ENCODE peak calls at places on chromosomes 5 and 9, in eight cellular contexts. One of them, this sample, is unnamed.

GRCh38 chr5:149400304-149400703 is 21.2 kb upstream of the IL17B start:
- DNase-seq in activated T-helper 1 cell treated with anti-CD3 and anti-CD28 coated beads, Interleukin-12 subunit alpha, Interleukin-12 subunit beta, Interleukin-2, Interleukin-4 antibody, amounts not matched to agents 30 ng/mL and 10 ng/mL and 1 ng/mL, durations not matched to agents 14 hours and 24 hours and 36 hours: no peak
- DNase-seq in head of caudate nucleus: no peak
- DNase-seq in EL: no peak
- DNase-seq in cardiac muscle cell: no peak
- DNase-seq in DMS 273 treated with DMSO at 0.1 percent for 48 hours: no peak
- DNase-seq in erythroblast: no peak
- DNase-seq in foreskin fibroblast: peak; percentile 51
- DNase-seq in this sample: no peak

GRCh38 chr5:169610606-169611005 is 26.5 kb upstream of the DOCK2 start:
- DNase-seq in DMS 273 treated with DMSO at 0.1 percent for 48 hours: no peak
- DNase-seq in activated T-helper 1 cell treated with anti-CD3 and anti-CD28 coated beads, Interleukin-12 subunit alpha, Interleukin-12 subunit beta, Interleukin-2, Interleukin-4 antibody, amounts not matched to agents 30 ng/mL and 10 ng/mL and 1 ng/mL, durations not matched to agents 14 hours and 24 hours and 36 hours: no peak
- DNase-seq in head of caudate nucleus: no peak
- DNase-seq in erythroblast: no peak
- DNase-seq in cardiac muscle cell: peak; percentile 4
- DNase-seq in foreskin fibroblast: no peak
- DNase-seq in EL: peak; percentile 61
- DNase-seq in this sample: no peak

GRCh38 chr9:29208670-29209069 is 1635.4 kb upstream of the C9orf72 start:
- DNase-seq in foreskin fibroblast: no peak
- DNase-seq in activated T-helper 1 cell treated with anti-CD3 and anti-CD28 coated beads, Interleukin-12 subunit alpha, Interleukin-12 subunit beta, Interleukin-2, Interleukin-4 antibody, amounts not matched to agents 30 ng/mL and 10 ng/mL and 1 ng/mL, durations not matched to agents 14 hours and 24 hours and 36 hours: no peak
- DNase-seq in DMS 273 treated with DMSO at 0.1 percent for 48 hours: no peak
- DNase-seq in EL: no peak
- DNase-seq in cardiac muscle cell: no peak
- DNase-seq in head of caudate nucleus: no peak
- DNase-seq in erythroblast: no peak
- DNase-seq in this sample: no peak

GRCh38 chr5:26482817-26483375 is 555.5 kb downstream of the CDH9 start:
- DNase-seq in erythroblast: no peak
- DNase-seq in EL: no peak
- DNase-seq in foreskin fibroblast: peak; percentile 0
- DNase-seq in cardiac muscle cell: no peak
- DNase-seq in DMS 273 treated with DMSO at 0.1 percent for 48 hours: no peak
- DNase-seq in head of caudate nucleus: peak; percentile 18
- DNase-seq in activated T-helper 1 cell treated with anti-CD3 and anti-CD28 coated beads, Interleukin-12 subunit alpha, Interleukin-12 subunit beta, Interleukin-2, Interleukin-4 antibody, amounts not matched to agents 30 ng/mL and 10 ng/mL and 1 ng/mL, durations not matched to agents 14 hours and 24 hours and 36 hours: no peak
- DNase-seq in this sample: peak; percentile 3

GRCh38 chr5:1437452-1437851 is 7.8 kb downstream of the SLC6A3 start:
- DNase-seq in activated T-helper 1 cell treated with anti-CD3 and anti-CD28 coated beads, Interleukin-12 subunit alpha, Interleukin-12 subunit beta, Interleukin-2, Interleukin-4 antibody, amounts not matched to agents 30 ng/mL and 10 ng/mL and 1 ng/mL, durations not matched to agents 14 hours and 24 hours and 36 hours: no peak
- DNase-seq in DMS 273 treated with DMSO at 0.1 percent for 48 hours: peak; percentile 29
- DNase-seq in erythroblast: no peak
- DNase-seq in cardiac muscle cell: peak; percentile 56
- DNase-seq in foreskin fibroblast: peak; percentile 85
- DNase-seq in EL: peak; percentile 60
- DNase-seq in head of caudate nucleus: no peak
- DNase-seq in this sample: no peak

GRCh38 chr5:156367602-156368001 is 40.6 kb downstream of the SGCD start:
- DNase-seq in cardiac muscle cell: peak; percentile 78
- DNase-seq in EL: peak; percentile 15
- DNase-seq in DMS 273 treated with DMSO at 0.1 percent for 48 hours: no peak
- DNase-seq in activated T-helper 1 cell treated with anti-CD3 and anti-CD28 coated beads, Interleukin-12 subunit alpha, Interleukin-12 subunit beta, Interleukin-2, Interleukin-4 antibody, amounts not matched to agents 30 ng/mL and 10 ng/mL and 1 ng/mL, durations not matched to agents 14 hours and 24 hours and 36 hours: no peak
- DNase-seq in erythroblast: no peak
- DNase-seq in foreskin fibroblast: peak; percentile 98
- DNase-seq in head of caudate nucleus: no peak
- DNase-seq in this sample: no peak

GRCh38 chr5:86546050-86546449 is 71.7 kb upstream of the COX7C start:
- DNase-seq in cardiac muscle cell: no peak
- DNase-seq in DMS 273 treated with DMSO at 0.1 percent for 48 hours: no peak
- DNase-seq in activated T-helper 1 cell treated with anti-CD3 and anti-CD28 coated beads, Interleukin-12 subunit alpha, Interleukin-12 subunit beta, Interleukin-2, Interleukin-4 antibody, amounts not matched to agents 30 ng/mL and 10 ng/mL and 1 ng/mL, durations not matched to agents 14 hours and 24 hours and 36 hours: no peak
- DNase-seq in EL: no peak
- DNase-seq in head of caudate nucleus: no peak
- DNase-seq in foreskin fibroblast: no peak
- DNase-seq in erythroblast: no peak
- DNase-seq in this sample: no peak

GRCh38 chr5:140641716-140642115 is 2.5 kb downstream of the TMCO6 start:
- DNase-seq in EL: no peak
- DNase-seq in foreskin fibroblast: no peak
- DNase-seq in DMS 273 treated with DMSO at 0.1 percent for 48 hours: no peak
- DNase-seq in erythroblast: no peak
- DNase-seq in cardiac muscle cell: no peak
- DNase-seq in activated T-helper 1 cell treated with anti-CD3 and anti-CD28 coated beads, Interleukin-12 subunit alpha, Interleukin-12 subunit beta, Interleukin-2, Interleukin-4 antibody, amounts not matched to agents 30 ng/mL and 10 ng/mL and 1 ng/mL, durations not matched to agents 14 hours and 24 hours and 36 hours: no peak
- DNase-seq in head of caudate nucleus: no peak
- DNase-seq in this sample: no peak

GRCh38 chr5:134511796-134512660 is 13.4 kb upstream of the JADE2 start:
- DNase-seq in head of caudate nucleus: no peak
- DNase-seq in DMS 273 treated with DMSO at 0.1 percent for 48 hours: no peak
- DNase-seq in foreskin fibroblast: peak; percentile 92
- DNase-seq in cardiac muscle cell: peak; percentile 88
- DNase-seq in activated T-helper 1 cell treated with anti-CD3 and anti-CD28 coated beads, Interleukin-12 subunit alpha, Interleukin-12 subunit beta, Interleukin-2, Interleukin-4 antibody, amounts not matched to agents 30 ng/mL and 10 ng/mL and 1 ng/mL, durations not matched to agents 14 hours and 24 hours and 36 hours: no peak
- DNase-seq in EL: peak; percentile 72
- DNase-seq in erythroblast: no peak
- DNase-seq in this sample: no peak

GRCh38 chr5:181119105-181119504 is 11.9 kb downstream of the OR2V1 start:
- DNase-seq in activated T-helper 1 cell treated with anti-CD3 and anti-CD28 coated beads, Interleukin-12 subunit alpha, Interleukin-12 subunit beta, Interleukin-2, Interleukin-4 antibody, amounts not matched to agents 30 ng/mL and 10 ng/mL and 1 ng/mL, durations not matched to agents 14 hours and 24 hours and 36 hours: no peak
- DNase-seq in cardiac muscle cell: no peak
- DNase-seq in foreskin fibroblast: no peak
- DNase-seq in DMS 273 treated with DMSO at 0.1 percent for 48 hours: no peak
- DNase-seq in head of caudate nucleus: no peak
- DNase-seq in erythroblast: no peak
- DNase-seq in EL: no peak
- DNase-seq in this sample: no peak

GRCh38 chr5:138663561-138663960 is 88.4 kb upstream of the HSPA9 start:
- DNase-seq in EL: no peak
- DNase-seq in cardiac muscle cell: peak; percentile 36
- DNase-seq in DMS 273 treated with DMSO at 0.1 percent for 48 hours: no peak
- DNase-seq in head of caudate nucleus: no peak
- DNase-seq in foreskin fibroblast: no peak
- DNase-seq in erythroblast: no peak
- DNase-seq in activated T-helper 1 cell treated with anti-CD3 and anti-CD28 coated beads, Interleukin-12 subunit alpha, Interleukin-12 subunit beta, Interleukin-2, Interleukin-4 antibody, amounts not matched to agents 30 ng/mL and 10 ng/mL and 1 ng/mL, durations not matched to agents 14 hours and 24 hours and 36 hours: no peak
- DNase-seq in this sample: no peak

GRCh38 chr5:78523314-78524193 is 125.0 kb downstream of the LHFPL2 start:
- DNase-seq in DMS 273 treated with DMSO at 0.1 percent for 48 hours: peak; percentile 34
- DNase-seq in EL: no peak
- DNase-seq in foreskin fibroblast: peak; percentile 38
- DNase-seq in cardiac muscle cell: peak; percentile 82
- DNase-seq in erythroblast: peak; percentile 71
- DNase-seq in head of caudate nucleus: no peak
- DNase-seq in activated T-helper 1 cell treated with anti-CD3 and anti-CD28 coated beads, Interleukin-12 subunit alpha, Interleukin-12 subunit beta, Interleukin-2, Interleukin-4 antibody, amounts not matched to agents 30 ng/mL and 10 ng/mL and 1 ng/mL, durations not matched to agents 14 hours and 24 hours and 36 hours: no peak
- DNase-seq in this sample: no peak

GRCh38 chr5:55172051-55172899 is 702 bp downstream of the CDC20B start:
- DNase-seq in DMS 273 treated with DMSO at 0.1 percent for 48 hours: peak; percentile 60
- DNase-seq in EL: peak; percentile 81
- DNase-seq in activated T-helper 1 cell treated with anti-CD3 and anti-CD28 coated beads, Interleukin-12 subunit alpha, Interleukin-12 subunit beta, Interleukin-2, Interleukin-4 antibody, amounts not matched to agents 30 ng/mL and 10 ng/mL and 1 ng/mL, durations not matched to agents 14 hours and 24 hours and 36 hours: peak; percentile 61
- DNase-seq in cardiac muscle cell: peak; percentile 88
- DNase-seq in erythroblast: peak; percentile 83
- DNase-seq in foreskin fibroblast: peak; percentile 84
- DNase-seq in head of caudate nucleus: peak; percentile 63
- DNase-seq in this sample: peak; percentile 27

GRCh38 chr5:17398439-17398838 is 99.6 kb upstream of the TAF11L2 start:
- DNase-seq in cardiac muscle cell: peak; percentile 83
- DNase-seq in foreskin fibroblast: peak; percentile 62
- DNase-seq in head of caudate nucleus: no peak
- DNase-seq in EL: peak; percentile 94
- DNase-seq in DMS 273 treated with DMSO at 0.1 percent for 48 hours: peak; percentile 60
- DNase-seq in activated T-helper 1 cell treated with anti-CD3 and anti-CD28 coated beads, Interleukin-12 subunit alpha, Interleukin-12 subunit beta, Interleukin-2, Interleukin-4 antibody, amounts not matched to agents 30 ng/mL and 10 ng/mL and 1 ng/mL, durations not matched to agents 14 hours and 24 hours and 36 hours: no peak
- DNase-seq in erythroblast: no peak
- DNase-seq in this sample: no peak

GRCh38 chr5:1958211-1959010 is 75.7 kb upstream of the IRX4 start:
- DNase-seq in DMS 273 treated with DMSO at 0.1 percent for 48 hours: no peak
- DNase-seq in cardiac muscle cell: no peak
- DNase-seq in EL: no peak
- DNase-seq in head of caudate nucleus: no peak
- DNase-seq in foreskin fibroblast: no peak
- DNase-seq in erythroblast: no peak
- DNase-seq in activated T-helper 1 cell treated with anti-CD3 and anti-CD28 coated beads, Interleukin-12 subunit alpha, Interleukin-12 subunit beta, Interleukin-2, Interleukin-4 antibody, amounts not matched to agents 30 ng/mL and 10 ng/mL and 1 ng/mL, durations not matched to agents 14 hours and 24 hours and 36 hours: no peak
- DNase-seq in this sample: no peak

GRCh38 chr9:109088221-109088620 is 31.5 kb downstream of the TMEM245 start:
- DNase-seq in activated T-helper 1 cell treated with anti-CD3 and anti-CD28 coated beads, Interleukin-12 subunit alpha, Interleukin-12 subunit beta, Interleukin-2, Interleukin-4 antibody, amounts not matched to agents 30 ng/mL and 10 ng/mL and 1 ng/mL, durations not matched to agents 14 hours and 24 hours and 36 hours: no peak
- DNase-seq in erythroblast: no peak
- DNase-seq in EL: peak; percentile 60
- DNase-seq in foreskin fibroblast: peak; percentile 28
- DNase-seq in DMS 273 treated with DMSO at 0.1 percent for 48 hours: no peak
- DNase-seq in cardiac muscle cell: no peak
- DNase-seq in head of caudate nucleus: no peak
- DNase-seq in this sample: no peak

GRCh38 chr9:86341007-86341491 is 13.2 kb downstream of the TUT7 start:
- DNase-seq in EL: peak; percentile 60
- DNase-seq in cardiac muscle cell: peak; percentile 24
- DNase-seq in erythroblast: no peak
- DNase-seq in foreskin fibroblast: peak; percentile 29
- DNase-seq in activated T-helper 1 cell treated with anti-CD3 and anti-CD28 coated beads, Interleukin-12 subunit alpha, Interleukin-12 subunit beta, Interleukin-2, Interleukin-4 antibody, amounts not matched to agents 30 ng/mL and 10 ng/mL and 1 ng/mL, durations not matched to agents 14 hours and 24 hours and 36 hours: no peak
- DNase-seq in DMS 273 treated with DMSO at 0.1 percent for 48 hours: no peak
- DNase-seq in head of caudate nucleus: no peak
- DNase-seq in this sample: no peak

GRCh38 chr9:95138474-95138873 is 179.0 kb downstream of the FANCC start:
- DNase-seq in head of caudate nucleus: no peak
- DNase-seq in erythroblast: no peak
- DNase-seq in DMS 273 treated with DMSO at 0.1 percent for 48 hours: peak; percentile 33
- DNase-seq in EL: no peak
- DNase-seq in cardiac muscle cell: no peak
- DNase-seq in activated T-helper 1 cell treated with anti-CD3 and anti-CD28 coated beads, Interleukin-12 subunit alpha, Interleukin-12 subunit beta, Interleukin-2, Interleukin-4 antibody, amounts not matched to agents 30 ng/mL and 10 ng/mL and 1 ng/mL, durations not matched to agents 14 hours and 24 hours and 36 hours: no peak
- DNase-seq in foreskin fibroblast: no peak
- DNase-seq in this sample: no peak

GRCh38 chr5:115602585-115603125 is 376 bp upstream of the TICAM2 start:
- DNase-seq in erythroblast: no peak
- DNase-seq in head of caudate nucleus: no peak
- DNase-seq in foreskin fibroblast: no peak
- DNase-seq in EL: peak; percentile 23
- DNase-seq in activated T-helper 1 cell treated with anti-CD3 and anti-CD28 coated beads, Interleukin-12 subunit alpha, Interleukin-12 subunit beta, Interleukin-2, Interleukin-4 antibody, amounts not matched to agents 30 ng/mL and 10 ng/mL and 1 ng/mL, durations not matched to agents 14 hours and 24 hours and 36 hours: no peak
- DNase-seq in DMS 273 treated with DMSO at 0.1 percent for 48 hours: peak; percentile 22
- DNase-seq in cardiac muscle cell: no peak
- DNase-seq in this sample: no peak

GRCh38 chr5:39100851-39101396 is 26.7 kb upstream of the RICTOR start:
- DNase-seq in foreskin fibroblast: peak; percentile 96
- DNase-seq in cardiac muscle cell: peak; percentile 87
- DNase-seq in erythroblast: no peak
- DNase-seq in EL: peak; percentile 97
- DNase-seq in head of caudate nucleus: no peak
- DNase-seq in activated T-helper 1 cell treated with anti-CD3 and anti-CD28 coated beads, Interleukin-12 subunit alpha, Interleukin-12 subunit beta, Interleukin-2, Interleukin-4 antibody, amounts not matched to agents 30 ng/mL and 10 ng/mL and 1 ng/mL, durations not matched to agents 14 hours and 24 hours and 36 hours: no peak
- DNase-seq in DMS 273 treated with DMSO at 0.1 percent for 48 hours: no peak
- DNase-seq in this sample: no peak

GRCh38 chr5:1158647-1159340 is 42.6 kb upstream of the SLC6A19 start:
- DNase-seq in activated T-helper 1 cell treated with anti-CD3 and anti-CD28 coated beads, Interleukin-12 subunit alpha, Interleukin-12 subunit beta, Interleukin-2, Interleukin-4 antibody, amounts not matched to agents 30 ng/mL and 10 ng/mL and 1 ng/mL, durations not matched to agents 14 hours and 24 hours and 36 hours: no peak
- DNase-seq in foreskin fibroblast: no peak
- DNase-seq in head of caudate nucleus: no peak
- DNase-seq in DMS 273 treated with DMSO at 0.1 percent for 48 hours: no peak
- DNase-seq in EL: no peak
- DNase-seq in cardiac muscle cell: no peak
- DNase-seq in erythroblast: no peak
- DNase-seq in this sample: no peak

GRCh38 chr5:83227611-83228010 is 150.3 kb downstream of the XRCC4 start:
- DNase-seq in DMS 273 treated with DMSO at 0.1 percent for 48 hours: no peak
- DNase-seq in activated T-helper 1 cell treated with anti-CD3 and anti-CD28 coated beads, Interleukin-12 subunit alpha, Interleukin-12 subunit beta, Interleukin-2, Interleukin-4 antibody, amounts not matched to agents 30 ng/mL and 10 ng/mL and 1 ng/mL, durations not matched to agents 14 hours and 24 hours and 36 hours: no peak
- DNase-seq in cardiac muscle cell: no peak
- DNase-seq in EL: peak; percentile 8
- DNase-seq in head of caudate nucleus: no peak
- DNase-seq in erythroblast: no peak
- DNase-seq in foreskin fibroblast: no peak
- DNase-seq in this sample: no peak

GRCh38 chr9:32672478-32672877 is 37.0 kb upstream of the TAF1L start:
- DNase-seq in activated T-helper 1 cell treated with anti-CD3 and anti-CD28 coated beads, Interleukin-12 subunit alpha, Interleukin-12 subunit beta, Interleukin-2, Interleukin-4 antibody, amounts not matched to agents 30 ng/mL and 10 ng/mL and 1 ng/mL, durations not matched to agents 14 hours and 24 hours and 36 hours: no peak
- DNase-seq in foreskin fibroblast: peak; percentile 2
- DNase-seq in EL: peak; percentile 87
- DNase-seq in cardiac muscle cell: peak; percentile 33
- DNase-seq in erythroblast: no peak
- DNase-seq in DMS 273 treated with DMSO at 0.1 percent for 48 hours: no peak
- DNase-seq in head of caudate nucleus: no peak
- DNase-seq in this sample: no peak

GRCh38 chr9:98330831-98331230 is 75.4 kb upstream of the TBC1D2 start:
- DNase-seq in activated T-helper 1 cell treated with anti-CD3 and anti-CD28 coated beads, Interleukin-12 subunit alpha, Interleukin-12 subunit beta, Interleukin-2, Interleukin-4 antibody, amounts not matched to agents 30 ng/mL and 10 ng/mL and 1 ng/mL, durations not matched to agents 14 hours and 24 hours and 36 hours: no peak
- DNase-seq in head of caudate nucleus: no peak
- DNase-seq in cardiac muscle cell: peak; percentile 44
- DNase-seq in DMS 273 treated with DMSO at 0.1 percent for 48 hours: no peak
- DNase-seq in foreskin fibroblast: peak; percentile 61
- DNase-seq in erythroblast: no peak
- DNase-seq in EL: peak; percentile 67
- DNase-seq in this sample: no peak

GRCh38 chr9:90099262-90099982 is 494.6 kb downstream of the GADD45G start:
- DNase-seq in cardiac muscle cell: peak; percentile 44
- DNase-seq in head of caudate nucleus: no peak
- DNase-seq in erythroblast: no peak
- DNase-seq in foreskin fibroblast: no peak
- DNase-seq in EL: no peak
- DNase-seq in activated T-helper 1 cell treated with anti-CD3 and anti-CD28 coated beads, Interleukin-12 subunit alpha, Interleukin-12 subunit beta, Interleukin-2, Interleukin-4 antibody, amounts not matched to agents 30 ng/mL and 10 ng/mL and 1 ng/mL, durations not matched to agents 14 hours and 24 hours and 36 hours: no peak
- DNase-seq in DMS 273 treated with DMSO at 0.1 percent for 48 hours: no peak
- DNase-seq in this sample: no peak

GRCh38 chr5:9325549-9325948 is 220.3 kb downstream of the SEMA5A start:
- DNase-seq in cardiac muscle cell: no peak
- DNase-seq in EL: no peak
- DNase-seq in activated T-helper 1 cell treated with anti-CD3 and anti-CD28 coated beads, Interleukin-12 subunit alpha, Interleukin-12 subunit beta, Interleukin-2, Interleukin-4 antibody, amounts not matched to agents 30 ng/mL and 10 ng/mL and 1 ng/mL, durations not matched to agents 14 hours and 24 hours and 36 hours: no peak
- DNase-seq in DMS 273 treated with DMSO at 0.1 percent for 48 hours: no peak
- DNase-seq in head of caudate nucleus: no peak
- DNase-seq in erythroblast: no peak
- DNase-seq in foreskin fibroblast: no peak
- DNase-seq in this sample: no peak

GRCh38 chr9:82404484-82405280 is 416.1 kb downstream of the SPATA31D1 start:
- DNase-seq in activated T-helper 1 cell treated with anti-CD3 and anti-CD28 coated beads, Interleukin-12 subunit alpha, Interleukin-12 subunit beta, Interleukin-2, Interleukin-4 antibody, amounts not matched to agents 30 ng/mL and 10 ng/mL and 1 ng/mL, durations not matched to agents 14 hours and 24 hours and 36 hours: no peak
- DNase-seq in DMS 273 treated with DMSO at 0.1 percent for 48 hours: peak; percentile 56
- DNase-seq in foreskin fibroblast: peak; percentile 69
- DNase-seq in erythroblast: no peak
- DNase-seq in EL: peak; percentile 21
- DNase-seq in head of caudate nucleus: no peak
- DNase-seq in cardiac muscle cell: peak; percentile 2
- DNase-seq in this sample: no peak

GRCh38 chr9:135586601-135587109 is 25.1 kb downstream of the PAEP start:
- DNase-seq in cardiac muscle cell: no peak
- DNase-seq in head of caudate nucleus: no peak
- DNase-seq in EL: no peak
- DNase-seq in activated T-helper 1 cell treated with anti-CD3 and anti-CD28 coated beads, Interleukin-12 subunit alpha, Interleukin-12 subunit beta, Interleukin-2, Interleukin-4 antibody, amounts not matched to agents 30 ng/mL and 10 ng/mL and 1 ng/mL, durations not matched to agents 14 hours and 24 hours and 36 hours: no peak
- DNase-seq in DMS 273 treated with DMSO at 0.1 percent for 48 hours: no peak
- DNase-seq in foreskin fibroblast: no peak
- DNase-seq in erythroblast: no peak
- DNase-seq in this sample: no peak

GRCh38 chr5:137344723-137345322 is 154.3 kb downstream of the SPOCK1 start:
- DNase-seq in DMS 273 treated with DMSO at 0.1 percent for 48 hours: peak; percentile 9
- DNase-seq in head of caudate nucleus: peak; percentile 44
- DNase-seq in cardiac muscle cell: peak; percentile 85
- DNase-seq in foreskin fibroblast: peak; percentile 85
- DNase-seq in activated T-helper 1 cell treated with anti-CD3 and anti-CD28 coated beads, Interleukin-12 subunit alpha, Interleukin-12 subunit beta, Interleukin-2, Interleukin-4 antibody, amounts not matched to agents 30 ng/mL and 10 ng/mL and 1 ng/mL, durations not matched to agents 14 hours and 24 hours and 36 hours: no peak
- DNase-seq in erythroblast: peak; percentile 28
- DNase-seq in EL: peak; percentile 71
- DNase-seq in this sample: no peak

GRCh38 chr5:151257731-151258715 is 5.0 kb downstream of the GM2A start:
- DNase-seq in cardiac muscle cell: no peak
- DNase-seq in EL: peak; percentile 64
- DNase-seq in foreskin fibroblast: peak; percentile 41
- DNase-seq in activated T-helper 1 cell treated with anti-CD3 and anti-CD28 coated beads, Interleukin-12 subunit alpha, Interleukin-12 subunit beta, Interleukin-2, Interleukin-4 antibody, amounts not matched to agents 30 ng/mL and 10 ng/mL and 1 ng/mL, durations not matched to agents 14 hours and 24 hours and 36 hours: no peak
- DNase-seq in erythroblast: no peak
- DNase-seq in DMS 273 treated with DMSO at 0.1 percent for 48 hours: no peak
- DNase-seq in head of caudate nucleus: no peak
- DNase-seq in this sample: no peak

GRCh38 chr5:116388564-116389258 is 185.9 kb downstream of the SEMA6A start:
- DNase-seq in erythroblast: no peak
- DNase-seq in cardiac muscle cell: no peak
- DNase-seq in activated T-helper 1 cell treated with anti-CD3 and anti-CD28 coated beads, Interleukin-12 subunit alpha, Interleukin-12 subunit beta, Interleukin-2, Interleukin-4 antibody, amounts not matched to agents 30 ng/mL and 10 ng/mL and 1 ng/mL, durations not matched to agents 14 hours and 24 hours and 36 hours: no peak
- DNase-seq in head of caudate nucleus: no peak
- DNase-seq in EL: no peak
- DNase-seq in DMS 273 treated with DMSO at 0.1 percent for 48 hours: no peak
- DNase-seq in foreskin fibroblast: no peak
- DNase-seq in this sample: no peak

GRCh38 chr9:122378236-122378635 is 7.4 kb downstream of the PTGS1 start:
- DNase-seq in foreskin fibroblast: no peak
- DNase-seq in activated T-helper 1 cell treated with anti-CD3 and anti-CD28 coated beads, Interleukin-12 subunit alpha, Interleukin-12 subunit beta, Interleukin-2, Interleukin-4 antibody, amounts not matched to agents 30 ng/mL and 10 ng/mL and 1 ng/mL, durations not matched to agents 14 hours and 24 hours and 36 hours: no peak
- DNase-seq in DMS 273 treated with DMSO at 0.1 percent for 48 hours: no peak
- DNase-seq in EL: no peak
- DNase-seq in erythroblast: no peak
- DNase-seq in cardiac muscle cell: no peak
- DNase-seq in head of caudate nucleus: no peak
- DNase-seq in this sample: no peak

GRCh38 chr5:80745490-80745889 is 90.7 kb upstream of the DHFR start:
- DNase-seq in DMS 273 treated with DMSO at 0.1 percent for 48 hours: no peak
- DNase-seq in foreskin fibroblast: peak; percentile 50
- DNase-seq in activated T-helper 1 cell treated with anti-CD3 and anti-CD28 coated beads, Interleukin-12 subunit alpha, Interleukin-12 subunit beta, Interleukin-2, Interleukin-4 antibody, amounts not matched to agents 30 ng/mL and 10 ng/mL and 1 ng/mL, durations not matched to agents 14 hours and 24 hours and 36 hours: no peak
- DNase-seq in erythroblast: no peak
- DNase-seq in cardiac muscle cell: no peak
- DNase-seq in EL: peak; percentile 34
- DNase-seq in head of caudate nucleus: no peak
- DNase-seq in this sample: no peak

GRCh38 chr9:17839744-17840143 is 260.9 kb downstream of the SH3GL2 start:
- DNase-seq in EL: no peak
- DNase-seq in head of caudate nucleus: no peak
- DNase-seq in cardiac muscle cell: no peak
- DNase-seq in activated T-helper 1 cell treated with anti-CD3 and anti-CD28 coated beads, Interleukin-12 subunit alpha, Interleukin-12 subunit beta, Interleukin-2, Interleukin-4 antibody, amounts not matched to agents 30 ng/mL and 10 ng/mL and 1 ng/mL, durations not matched to agents 14 hours and 24 hours and 36 hours: no peak
- DNase-seq in foreskin fibroblast: no peak
- DNase-seq in DMS 273 treated with DMSO at 0.1 percent for 48 hours: no peak
- DNase-seq in erythroblast: no peak
- DNase-seq in this sample: no peak